ENCODE peak calls at places on chromosomes 12 and 14, in eight cellular contexts. G, W, O, L, R, Y, I and Z are unnamed samples.

GRCh38 chr14:99706121-99706900 is 22.2 kb downstream of the CYP46A1 start:
- DNase-seq in G (no peak), W (no peak), O (no peak), L (no peak), R (no peak), Y (no peak), I (no peak), Z (no peak)

GRCh38 chr12:117118838-117119591 is 19.8 kb upstream of the TESC start:
- DNase-seq in G (no peak), W (no peak), O (no peak), L (no peak), R (no peak), Y (no peak), I (no peak), Z (no peak)

GRCh38 chr14:95261616-95262510 is 57.8 kb downstream of the CLMN start:
- DNase-seq in G (no peak), W (no peak), O (no peak), L (no peak), R (no peak), Y (no peak), I (no peak), Z (no peak)

GRCh38 chr14:64038857-64039542 is 186.2 kb downstream of the SYNE2 start:
- DNase-seq in G (no peak), W (peak; percentile 1), O (no peak), L (no peak), R (peak; percentile 15), Y (no peak), I (no peak), Z (no peak)

GRCh38 chr12:3885179-3886094 is 12.2 kb upstream of the PARP11 start:
- DNase-seq in G (no peak), W (peak; percentile 71), O (no peak), L (peak; percentile 36), R (peak; percentile 0), Y (peak; percentile 37), I (peak; percentile 28), Z (peak; percentile 65)

GRCh38 chr14:103188691-103189480 is 65.6 kb downstream of the TNFAIP2 start:
- DNase-seq in G (no peak), W (peak; percentile 34), O (peak; percentile 31), L (no peak), R (no peak), Y (peak; percentile 43), I (peak; percentile 32), Z (no peak)

GRCh38 chr14:68506645-68507405 is 286.0 kb downstream of the ZFP36L1 start:
- DNase-seq in G (no peak), W (no peak), O (no peak), L (no peak), R (no peak), Y (peak; percentile 66), I (no peak), Z (no peak)

GRCh38 chr12:84435682-84436081 is 476.9 kb downstream of the SLC6A15 start:
- DNase-seq in G (no peak), W (no peak), O (no peak), L (no peak), R (no peak), Y (no peak), I (no peak), Z (no peak)

GRCh38 chr12:38204831-38205230 is 111.7 kb upstream of the ALG10B start:
- DNase-seq in G (no peak), W (no peak), O (no peak), L (no peak), R (no peak), Y (no peak), I (no peak), Z (no peak)